ENCODE peak calls at places on chromosomes 2 and 18, in four cellular contexts. One of them, this sample, is unnamed.

GRCh38 chr2:68828887-68829708 is 42.1 kb downstream of the BMP10 start:
- DNase-seq in glutamatergic neuron: peak; percentile 63
- DNase-seq in posterior cingulate gyrus: peak; percentile 69
- DNase-seq in breast epithelium: peak; percentile 90
- DNase-seq in this sample: peak; percentile 97

GRCh38 chr2:212970132-212970531 is 181.3 kb downstream of the IKZF2 start:
- DNase-seq in breast epithelium: no peak
- DNase-seq in glutamatergic neuron: no peak
- DNase-seq in posterior cingulate gyrus: no peak
- DNase-seq in this sample: no peak

GRCh38 chr2:64212801-64213321 is 68.6 kb upstream of the PELI1 start:
- DNase-seq in glutamatergic neuron: no peak
- DNase-seq in posterior cingulate gyrus: no peak
- DNase-seq in breast epithelium: no peak
- DNase-seq in this sample: no peak

GRCh38 chr2:3624059-3624794 is 29.3 kb downstream of the COLEC11 start:
- DNase-seq in posterior cingulate gyrus: no peak
- DNase-seq in glutamatergic neuron: no peak
- DNase-seq in breast epithelium: no peak
- DNase-seq in this sample: no peak

GRCh38 chr2:10954416-10954815 is 42.7 kb downstream of the KCNF1 start:
- DNase-seq in breast epithelium: no peak
- DNase-seq in posterior cingulate gyrus: no peak
- DNase-seq in glutamatergic neuron: no peak
- DNase-seq in this sample: no peak

GRCh38 chr2:28692411-28692810 is 59.2 kb upstream of the PPP1CB start:
- DNase-seq in glutamatergic neuron: no peak
- DNase-seq in posterior cingulate gyrus: no peak
- DNase-seq in breast epithelium: no peak
- DNase-seq in this sample: no peak

GRCh38 chr2:143489135-143489534 is 359.9 kb downstream of the ARHGAP15 start:
- DNase-seq in glutamatergic neuron: no peak
- DNase-seq in breast epithelium: no peak
- DNase-seq in posterior cingulate gyrus: no peak
- DNase-seq in this sample: no peak

GRCh38 chr2:176427549-176427948 is 158.3 kb downstream of the MTX2 start:
- DNase-seq in glutamatergic neuron: no peak
- DNase-seq in posterior cingulate gyrus: no peak
- DNase-seq in breast epithelium: no peak
- DNase-seq in this sample: no peak

GRCh38 chr2:47907097-47907781 is 941 bp upstream of the FBXO11 start:
- DNase-seq in posterior cingulate gyrus: no peak
- DNase-seq in glutamatergic neuron: no peak
- DNase-seq in breast epithelium: peak; percentile 27
- DNase-seq in this sample: peak; percentile 62

GRCh38 chr2:88227446-88227845 is 57.3 kb downstream of the THNSL2 start:
- DNase-seq in breast epithelium: no peak
- DNase-seq in posterior cingulate gyrus: no peak
- DNase-seq in glutamatergic neuron: no peak
- DNase-seq in this sample: no peak

GRCh38 chr2:240433973-240434727 is 1.3 kb upstream of the GPC1 start:
- DNase-seq in posterior cingulate gyrus: peak; percentile 33
- DNase-seq in breast epithelium: peak; percentile 53
- DNase-seq in glutamatergic neuron: peak; percentile 31
- DNase-seq in this sample: peak; percentile 71

GRCh38 chr2:73028841-73029240 is 42.7 kb downstream of the SFXN5 start:
- DNase-seq in breast epithelium: no peak
- DNase-seq in posterior cingulate gyrus: peak; percentile 62
- DNase-seq in glutamatergic neuron: peak; percentile 49
- DNase-seq in this sample: peak; percentile 43

GRCh38 chr2:232255033-232255432 is 123.5 kb upstream of the ALPP start:
- DNase-seq in glutamatergic neuron: no peak
- DNase-seq in breast epithelium: no peak
- DNase-seq in posterior cingulate gyrus: no peak
- DNase-seq in this sample: peak; percentile 52

GRCh38 chr2:176432439-176432838 is 163.2 kb downstream of the MTX2 start:
- DNase-seq in breast epithelium: no peak
- DNase-seq in glutamatergic neuron: no peak
- DNase-seq in posterior cingulate gyrus: no peak
- DNase-seq in this sample: no peak

GRCh38 chr2:69163109-69163508 is 150.1 kb downstream of the ANTXR1 start:
- DNase-seq in breast epithelium: peak; percentile 43
- DNase-seq in posterior cingulate gyrus: no peak
- DNase-seq in glutamatergic neuron: no peak
- DNase-seq in this sample: no peak

GRCh38 chr18:70666936-70667335 is 378.1 kb downstream of the SOCS6 start:
- DNase-seq in posterior cingulate gyrus: no peak
- DNase-seq in glutamatergic neuron: no peak
- DNase-seq in breast epithelium: no peak
- DNase-seq in this sample: no peak

GRCh38 chr2:28904295-28904694 is 9.8 kb downstream of the WDR43 start:
- DNase-seq in posterior cingulate gyrus: no peak
- DNase-seq in breast epithelium: no peak
- DNase-seq in glutamatergic neuron: no peak
- DNase-seq in this sample: no peak

GRCh38 chr2:95053543-95053942 is 28.0 kb downstream of the MAL start:
- DNase-seq in glutamatergic neuron: no peak
- DNase-seq in posterior cingulate gyrus: no peak
- DNase-seq in breast epithelium: no peak
- DNase-seq in this sample: no peak

GRCh38 chr2:31704561-31705212 is 123.9 kb upstream of the SRD5A2 start:
- DNase-seq in glutamatergic neuron: no peak
- DNase-seq in breast epithelium: peak; percentile 84
- DNase-seq in posterior cingulate gyrus: no peak
- DNase-seq in this sample: no peak

GRCh38 chr2:120368086-120368485 is 22.1 kb downstream of the INHBB start:
- DNase-seq in breast epithelium: no peak
- DNase-seq in glutamatergic neuron: no peak
- DNase-seq in posterior cingulate gyrus: no peak
- DNase-seq in this sample: no peak

GRCh38 chr2:231380307-231380706 is 15.2 kb upstream of the B3GNT7 start:
- DNase-seq in glutamatergic neuron: no peak
- DNase-seq in breast epithelium: no peak
- DNase-seq in posterior cingulate gyrus: no peak
- DNase-seq in this sample: no peak

GRCh38 chr2:238075397-238075796 is 14.6 kb downstream of the SCLY start:
- DNase-seq in glutamatergic neuron: no peak
- DNase-seq in posterior cingulate gyrus: no peak
- DNase-seq in breast epithelium: no peak
- DNase-seq in this sample: no peak

GRCh38 chr18:21897811-21898210 is 157.2 kb downstream of the MIB1 start:
- DNase-seq in posterior cingulate gyrus: no peak
- DNase-seq in glutamatergic neuron: peak; percentile 50
- DNase-seq in breast epithelium: no peak
- DNase-seq in this sample: no peak

GRCh38 chr2:9178110-9178904 is 28.3 kb upstream of the ASAP2 start:
- DNase-seq in posterior cingulate gyrus: no peak
- DNase-seq in breast epithelium: no peak
- DNase-seq in glutamatergic neuron: no peak
- DNase-seq in this sample: no peak

GRCh38 chr2:178205853-178206516 is 11.7 kb downstream of the OSBPL6 start:
- DNase-seq in glutamatergic neuron: no peak
- DNase-seq in breast epithelium: no peak
- DNase-seq in posterior cingulate gyrus: no peak
- DNase-seq in this sample: no peak

GRCh38 chr2:128473175-128474013 is 154.7 kb upstream of the HS6ST1 start:
- DNase-seq in posterior cingulate gyrus: no peak
- DNase-seq in breast epithelium: peak; percentile 48
- DNase-seq in glutamatergic neuron: no peak
- DNase-seq in this sample: peak; percentile 64

GRCh38 chr2:170585067-170585466 is 130.1 kb upstream of the SP5 start:
- DNase-seq in glutamatergic neuron: no peak
- DNase-seq in posterior cingulate gyrus: no peak
- DNase-seq in breast epithelium: no peak
- DNase-seq in this sample: no peak

GRCh38 chr2:191974676-191975075 is 127.8 kb upstream of the CAVIN2 start:
- DNase-seq in posterior cingulate gyrus: no peak
- DNase-seq in breast epithelium: no peak
- DNase-seq in glutamatergic neuron: no peak
- DNase-seq in this sample: no peak

GRCh38 chr2:161586517-161587167 is 37.6 kb upstream of the SLC4A10 start:
- DNase-seq in breast epithelium: no peak
- DNase-seq in glutamatergic neuron: no peak
- DNase-seq in posterior cingulate gyrus: no peak
- DNase-seq in this sample: no peak

This sample was measured in right atrium auricular region.